ENCODE peak calls at places on chromosome 1, in four cellular contexts. One of them, this sample, is unnamed.

GRCh38 chr1:39087109-39087834 is 61.1 kb downstream of the NDUFS5 start:
- DNase-seq in astrocyte of the spinal cord: peak
- DNase-seq in cardiac fibroblast: peak
- DNase-seq in AG04450: no peak
- DNase-seq in this sample: no peak

GRCh38 chr1:115314765-115315164 is 23.3 kb downstream of the NGF start:
- DNase-seq in cardiac fibroblast: peak
- DNase-seq in AG04450: peak
- DNase-seq in astrocyte of the spinal cord: peak
- DNase-seq in this sample: peak

GRCh38 chr1:218034464-218034863 is 250.6 kb upstream of the RRP15 start:
- DNase-seq in cardiac fibroblast: no peak
- DNase-seq in AG04450: no peak
- DNase-seq in astrocyte of the spinal cord: no peak
- DNase-seq in this sample: no peak

GRCh38 chr1:199404191-199404590 is 623.3 kb upstream of the NR5A2 start:
- DNase-seq in astrocyte of the spinal cord: peak
- DNase-seq in cardiac fibroblast: peak
- DNase-seq in AG04450: peak
- DNase-seq in this sample: no peak

GRCh38 chr1:81032973-81033425 is 767.7 kb upstream of the ADGRL2 start:
- DNase-seq in AG04450: no peak
- DNase-seq in cardiac fibroblast: no peak
- DNase-seq in astrocyte of the spinal cord: no peak
- DNase-seq in this sample: no peak

GRCh38 chr1:228463559-228464455 is 23.4 kb upstream of the RNF187 start:
- DNase-seq in astrocyte of the spinal cord: no peak
- DNase-seq in cardiac fibroblast: peak
- DNase-seq in AG04450: no peak
- DNase-seq in this sample: no peak

GRCh38 chr1:87024936-87025537 is 110.6 kb downstream of the HS2ST1 start:
- DNase-seq in AG04450: no peak
- DNase-seq in cardiac fibroblast: peak
- DNase-seq in astrocyte of the spinal cord: peak
- DNase-seq in this sample: peak

GRCh38 chr1:234206651-234207284 is 166.5 kb upstream of the COA6 start:
- DNase-seq in astrocyte of the spinal cord: peak
- DNase-seq in cardiac fibroblast: peak
- DNase-seq in AG04450: peak
- DNase-seq in this sample: no peak

GRCh38 chr1:43805340-43805739 is 98.0 kb downstream of the ST3GAL3 start:
- DNase-seq in AG04450: no peak
- DNase-seq in astrocyte of the spinal cord: no peak
- DNase-seq in cardiac fibroblast: no peak
- DNase-seq in this sample: no peak

GRCh38 chr1:208093754-208094719 is 150.1 kb downstream of the PLXNA2 start:
- DNase-seq in astrocyte of the spinal cord: peak
- DNase-seq in AG04450: no peak
- DNase-seq in cardiac fibroblast: peak
- DNase-seq in this sample: no peak

GRCh38 chr1:187680823-187681222 is 852.1 kb downstream of the PLA2G4A start:
- DNase-seq in AG04450: peak
- DNase-seq in cardiac fibroblast: peak
- DNase-seq in astrocyte of the spinal cord: peak
- DNase-seq in this sample: peak

GRCh38 chr1:68232354-68233148 is at the start of gene WLS:
- DNase-seq in AG04450: peak
- DNase-seq in cardiac fibroblast: peak
- DNase-seq in astrocyte of the spinal cord: peak
- DNase-seq in this sample: no peak

GRCh38 chr1:168170552-168171508 is 7.9 kb upstream of the TIPRL start:
- DNase-seq in cardiac fibroblast: no peak
- DNase-seq in AG04450: no peak
- DNase-seq in astrocyte of the spinal cord: no peak
- DNase-seq in this sample: no peak

GRCh38 chr1:72636636-72637035 is 354.3 kb upstream of the NEGR1 start:
- DNase-seq in astrocyte of the spinal cord: peak
- DNase-seq in cardiac fibroblast: peak
- DNase-seq in AG04450: no peak
- DNase-seq in this sample: no peak

GRCh38 chr1:191160837-191161236 is 683.2 kb upstream of the BRINP3 start:
- DNase-seq in cardiac fibroblast: no peak
- DNase-seq in AG04450: no peak
- DNase-seq in astrocyte of the spinal cord: no peak
- DNase-seq in this sample: no peak

GRCh38 chr1:91007827-91008226 is 14.0 kb downstream of the ZNF644 start:
- DNase-seq in astrocyte of the spinal cord: no peak
- DNase-seq in cardiac fibroblast: no peak
- DNase-seq in AG04450: no peak
- DNase-seq in this sample: no peak

GRCh38 chr1:165408518-165408917 is 36.4 kb downstream of the RXRG start:
- DNase-seq in cardiac fibroblast: peak
- DNase-seq in astrocyte of the spinal cord: no peak
- DNase-seq in AG04450: no peak
- DNase-seq in this sample: no peak

GRCh38 chr1:1374068-1374860 is 743 bp downstream of the AURKAIP1 start:
- DNase-seq in AG04450: no peak
- DNase-seq in astrocyte of the spinal cord: no peak
- DNase-seq in cardiac fibroblast: no peak
- DNase-seq in this sample: no peak

GRCh38 chr1:10635385-10635896 is 160.7 kb downstream of the PEX14 start:
- DNase-seq in astrocyte of the spinal cord: peak
- DNase-seq in cardiac fibroblast: peak
- DNase-seq in AG04450: no peak
- DNase-seq in this sample: no peak

GRCh38 chr1:20950689-20951088 is 163.6 kb upstream of the HP1BP3 start:
- DNase-seq in astrocyte of the spinal cord: no peak
- DNase-seq in AG04450: no peak
- DNase-seq in cardiac fibroblast: peak
- DNase-seq in this sample: no peak

GRCh38 chr1:156750191-156750931 is 1.1 kb downstream of the HDGF start:
- DNase-seq in AG04450: no peak
- DNase-seq in astrocyte of the spinal cord: no peak
- DNase-seq in cardiac fibroblast: peak
- DNase-seq in this sample: no peak

GRCh38 chr1:12177999-12178441 is 11.2 kb downstream of the TNFRSF1B start:
- DNase-seq in cardiac fibroblast: peak
- DNase-seq in astrocyte of the spinal cord: peak
- DNase-seq in AG04450: peak
- DNase-seq in this sample: no peak

GRCh38 chr1:186535388-186536133 is 74.6 kb upstream of the PDC start:
- DNase-seq in astrocyte of the spinal cord: peak
- DNase-seq in AG04450: peak
- DNase-seq in cardiac fibroblast: peak
- DNase-seq in this sample: peak

DNA sequence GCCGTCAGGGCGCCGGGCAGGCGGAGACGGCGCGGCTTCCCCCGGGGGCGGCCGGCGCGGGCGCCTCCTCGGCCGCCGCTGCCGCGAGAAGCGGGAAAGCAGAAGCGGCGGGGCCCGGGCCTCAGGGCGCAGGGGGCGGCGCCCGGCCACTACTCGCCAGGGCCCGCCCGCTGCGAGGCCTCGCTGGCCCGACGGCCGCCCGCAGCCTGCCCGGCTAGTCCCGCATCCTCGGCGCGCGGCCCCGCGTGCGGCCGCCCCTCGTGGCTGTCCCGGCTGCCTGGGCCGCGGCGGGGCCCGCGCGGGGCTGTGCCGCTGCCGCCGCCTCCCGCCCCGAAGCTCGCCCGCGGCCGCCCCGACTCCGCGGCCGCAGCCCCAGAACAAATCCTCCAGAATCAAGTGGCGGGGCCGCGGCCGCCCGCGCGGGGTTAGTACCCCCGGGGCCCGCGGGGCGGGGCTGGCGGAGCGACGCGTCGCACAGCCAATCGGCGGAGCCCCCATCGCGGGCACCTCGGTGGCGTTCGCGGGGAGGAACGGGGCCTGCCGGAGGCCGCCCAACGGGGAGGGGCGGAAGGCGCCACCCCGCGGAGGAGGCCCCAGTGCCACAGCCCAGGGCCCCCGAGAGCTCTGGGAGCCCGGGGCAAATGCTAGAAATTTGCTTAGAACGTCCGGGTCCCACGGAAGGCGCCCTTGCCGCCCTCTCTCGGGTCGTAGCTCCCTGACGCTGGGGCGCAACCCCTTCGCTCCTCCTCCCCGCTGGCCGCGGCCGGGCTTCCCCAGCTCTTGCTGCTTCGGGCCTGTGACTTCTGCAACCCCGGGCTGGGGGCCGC is at the start of gene RUNX3:
- DNase-seq in astrocyte of the spinal cord: no peak
- DNase-seq in AG04450: no peak
- DNase-seq in cardiac fibroblast: no peak
- DNase-seq in this sample: no peak
- H3K4me3 ChIP-seq in astrocyte of the spinal cord: peak
- H3K4me3 ChIP-seq in AG04450: no peak
- H3K4me3 ChIP-seq in cardiac fibroblast: no peak
- H3K4me3 ChIP-seq in this sample: no peak

GRCh38 chr1:32715901-32716311 is 13.3 kb upstream of the SYNC start:
- DNase-seq in astrocyte of the spinal cord: no peak
- DNase-seq in AG04450: no peak
- DNase-seq in cardiac fibroblast: no peak
- DNase-seq in this sample: no peak

GRCh38 chr1:32714277-32714676 is 11.7 kb upstream of the SYNC start:
- DNase-seq in cardiac fibroblast: no peak
- DNase-seq in AG04450: no peak
- DNase-seq in astrocyte of the spinal cord: no peak
- DNase-seq in this sample: no peak

GRCh38 chr1:32717503-32717902 is 14.9 kb upstream of the SYNC start:
- DNase-seq in astrocyte of the spinal cord: no peak
- DNase-seq in AG04450: no peak
- DNase-seq in cardiac fibroblast: no peak
- DNase-seq in this sample: no peak

GRCh38 chr1:32718527-32718926 is 16.0 kb upstream of the SYNC start:
- DNase-seq in AG04450: no peak
- DNase-seq in astrocyte of the spinal cord: no peak
- DNase-seq in cardiac fibroblast: no peak
- DNase-seq in this sample: no peak

DNA sequence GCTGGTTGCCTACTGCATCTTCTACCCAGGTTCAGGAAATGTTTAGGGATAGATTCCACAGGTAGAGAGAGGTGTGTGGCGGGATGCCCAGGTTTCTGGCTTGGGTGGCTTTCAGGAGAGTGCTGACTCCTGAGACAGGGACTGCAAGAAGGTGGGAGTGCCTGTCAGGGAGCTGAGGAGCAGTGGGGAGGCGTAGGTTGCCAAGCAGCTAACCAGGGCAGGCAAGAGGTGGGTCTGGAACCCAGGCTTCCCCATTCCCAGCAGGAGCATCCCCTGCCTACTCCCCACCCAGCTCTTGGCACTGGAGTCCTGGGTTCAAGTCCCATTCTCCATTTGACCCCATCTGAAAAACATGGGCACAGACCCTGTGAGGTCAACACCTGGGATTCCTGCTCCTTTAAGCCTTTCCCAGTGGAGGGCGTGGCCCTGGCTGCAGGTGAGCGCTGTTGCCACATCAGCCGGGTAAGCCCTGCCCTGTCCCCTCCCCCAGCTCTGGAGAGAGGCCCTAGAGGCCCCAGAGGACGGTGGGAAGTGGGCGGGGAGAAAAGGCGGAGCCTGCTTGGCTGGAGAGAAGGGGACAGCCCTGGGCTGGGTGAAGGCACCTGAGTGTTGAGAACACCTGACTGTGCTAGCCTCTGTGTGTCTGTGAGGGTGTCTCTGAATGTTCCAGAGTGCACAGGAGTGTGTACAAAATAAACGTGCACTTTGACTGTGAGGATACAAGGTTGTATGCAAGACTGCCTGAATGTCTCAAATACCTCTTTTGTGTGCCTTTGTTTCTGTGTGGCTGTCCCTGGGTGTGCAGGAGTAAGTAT is 13.9 kb upstream of the SYNC start:
- DNase-seq in cardiac fibroblast: no peak
- DNase-seq in AG04450: no peak
- DNase-seq in astrocyte of the spinal cord: no peak
- DNase-seq in this sample: no peak
- H3K4me3 ChIP-seq in cardiac fibroblast: no peak
- H3K4me3 ChIP-seq in AG04450: no peak
- H3K4me3 ChIP-seq in astrocyte of the spinal cord: no peak
- H3K4me3 ChIP-seq in this sample: no peak

DNA sequence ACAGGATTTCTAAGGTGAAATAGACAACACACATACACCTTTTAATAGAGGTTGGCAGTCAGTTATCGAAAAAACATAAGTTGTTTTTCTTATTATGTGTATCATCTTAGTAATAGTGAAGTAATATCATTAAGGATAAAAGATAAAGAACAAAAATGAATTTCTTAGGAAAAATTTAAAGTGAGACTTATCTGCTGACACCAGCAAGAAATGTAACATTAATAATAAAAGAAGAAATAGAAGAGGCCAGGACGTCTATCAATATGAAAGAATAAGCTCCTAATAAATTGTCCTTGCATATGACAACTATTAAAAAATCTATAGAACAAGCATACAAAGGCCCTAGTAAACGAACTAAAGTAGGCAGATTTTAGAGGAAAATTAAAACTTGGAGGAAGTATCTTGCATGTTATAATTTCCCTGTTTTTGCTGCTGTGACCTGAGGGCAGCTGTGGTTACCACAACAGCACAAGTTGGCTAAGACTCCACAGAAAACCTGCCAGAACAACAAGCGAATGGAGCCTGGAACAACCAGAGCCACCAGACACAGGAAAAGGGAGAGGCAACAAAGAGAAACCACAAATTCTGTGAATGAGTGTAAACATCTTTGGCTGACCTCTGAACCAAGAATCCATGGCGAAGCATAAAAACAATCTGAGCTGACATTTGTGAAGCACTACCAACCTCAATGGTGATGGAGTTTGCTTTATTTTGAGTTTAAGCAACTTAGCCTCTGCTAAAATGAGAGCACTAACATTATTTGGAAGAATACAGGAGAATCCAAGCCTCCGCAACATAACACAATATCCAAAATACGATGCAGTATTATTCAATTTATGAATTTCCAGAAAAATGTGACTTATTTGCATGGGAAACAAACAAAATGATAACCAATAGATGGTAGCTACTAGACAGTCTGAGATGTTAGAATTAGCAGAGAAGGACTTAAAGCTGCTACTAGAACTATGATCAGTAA is 207.5 kb downstream of the KCNT2 start:
- DNase-seq in cardiac fibroblast: peak
- DNase-seq in AG04450: no peak
- DNase-seq in astrocyte of the spinal cord: peak
- DNase-seq in this sample: peak
- H3K4me3 ChIP-seq in cardiac fibroblast: no peak
- H3K4me3 ChIP-seq in AG04450: no peak
- H3K4me3 ChIP-seq in astrocyte of the spinal cord: no peak
- H3K4me3 ChIP-seq in this sample: peak

DNA sequence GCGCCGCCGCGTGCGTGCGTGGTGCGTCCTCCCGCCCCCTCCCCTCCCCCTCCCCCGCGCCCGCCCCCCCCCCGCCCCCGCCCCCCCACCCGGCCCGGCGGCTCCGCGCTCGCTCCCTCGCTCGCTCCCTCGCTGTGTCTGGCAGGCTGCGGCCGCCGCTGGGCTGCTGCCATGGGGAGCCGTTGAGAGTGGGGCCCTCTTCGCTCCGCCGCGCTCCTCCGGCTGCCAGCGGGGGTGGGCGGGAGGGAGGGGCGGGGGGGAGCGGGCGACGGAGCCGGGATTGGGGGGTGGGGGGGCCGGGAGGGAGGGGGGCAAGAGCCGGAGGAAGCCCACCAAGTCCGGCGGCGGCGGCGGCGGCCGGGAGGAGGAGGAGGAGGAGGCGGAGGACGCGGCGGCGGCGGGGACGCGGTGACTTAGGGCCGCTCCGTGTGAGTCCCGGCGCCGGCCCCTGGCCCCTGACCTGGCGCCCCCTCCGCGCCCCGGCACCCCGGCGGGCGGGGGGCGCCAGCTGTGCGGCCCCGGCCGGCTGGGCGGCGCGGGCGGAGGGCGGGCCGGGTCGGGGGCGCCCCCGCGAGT is 2.4 kb upstream of the ZBTB18 start:
- DNase-seq in AG04450: no peak
- DNase-seq in astrocyte of the spinal cord: no peak
- DNase-seq in cardiac fibroblast: no peak
- DNase-seq in this sample: no peak
- H3K4me3 ChIP-seq in AG04450: peak
- H3K4me3 ChIP-seq in astrocyte of the spinal cord: peak
- H3K4me3 ChIP-seq in cardiac fibroblast: peak
- H3K4me3 ChIP-seq in this sample: peak

This sample was measured in retinal pigment epithelial cell.